ENCODE peak calls at places on chromosomes 3 and 15, in five cellular contexts. O, M, C, X and Q are unnamed samples.

GRCh38 chr15:55587321-55588069 is 650 bp downstream of the PYGO1 start:
- DNase-seq in X (peak; percentile 31), M (peak; percentile 70), O (peak; percentile 51), C (peak; percentile 69), Q (peak; percentile 24)

GRCh38 chr15:98904466-98905048 is 103.0 kb downstream of the PGPEP1L start:
- DNase-seq in O (no peak), X (no peak), C (peak; percentile 59), M (peak; percentile 65), Q (no peak)

GRCh38 chr15:70880781-70881180 is 11.5 kb downstream of the THAP10 start:
- DNase-seq in C (no peak), M (peak; percentile 26), X (no peak), O (no peak), Q (no peak)

GRCh38 chr15:40420071-40420713 is 14.6 kb downstream of the IVD start:
- DNase-seq in O (no peak), M (no peak), C (no peak), X (peak; percentile 68), Q (no peak)

GRCh38 chr3:50486219-50486888 is 17.1 kb downstream of the CACNA2D2 start:
- DNase-seq in M (peak; percentile 36), C (no peak), X (no peak), O (no peak), Q (no peak)

GRCh38 chr15:66570327-66570726 is 4.5 kb upstream of the LCTL start:
- DNase-seq in X (no peak), C (no peak), M (no peak), O (no peak), Q (no peak)

GRCh38 chr15:40155270-40155910 is 5.5 kb upstream of the BUB1B start:
- DNase-seq in X (peak; percentile 81), M (no peak), C (no peak), O (no peak), Q (no peak)

GRCh38 chr15:64807051-64807749 is 18.2 kb downstream of the PIF1 start:
- DNase-seq in O (no peak), C (no peak), X (no peak), M (no peak), Q (no peak)

GRCh38 chr3:51501833-51502561 is 2.2 kb upstream of the DCAF1 start:
- DNase-seq in X (peak; percentile 82), O (peak; percentile 79), C (peak; percentile 84), M (peak; percentile 57), Q (peak; percentile 60)

GRCh38 chr3:197329382-197329781 is 31.0 kb upstream of the DLG1 start:
- DNase-seq in O (no peak), M (no peak), C (no peak), X (no peak), Q (no peak)

GRCh38 chr3:38454884-38455638 is 1.4 kb downstream of the ACVR2B start:
- DNase-seq in X (peak; percentile 87), M (peak; percentile 39), C (peak; percentile 53), O (peak; percentile 77), Q (peak; percentile 10)

GRCh38 chr15:58136731-58137130 is 1.4 kb upstream of the AQP9 start:
- DNase-seq in X (no peak), O (no peak), M (no peak), C (no peak), Q (no peak)

GRCh38 chr15:65533057-65533752 is 2.9 kb downstream of the HACD3 start:
- DNase-seq in X (no peak), C (no peak), O (no peak), M (no peak), Q (no peak)

GRCh38 chr15:77723756-77724155 is 91.0 kb upstream of the LINGO1 start:
- DNase-seq in M (no peak), C (no peak), X (no peak), O (no peak), Q (no peak)

GRCh38 chr3:22121068-22121706 is 370.2 kb upstream of the ZNF385D start:
- DNase-seq in C (no peak), O (no peak), M (no peak), X (no peak), Q (no peak)

GRCh38 chr15:90619468-90619867 is 89.7 kb downstream of the CRTC3 start:
- DNase-seq in C (no peak), X (no peak), M (no peak), O (no peak), Q (no peak)
- H3K27ac ChIP-seq in C (no peak overlapping the region), X (no peak overlapping the region), M (no peak overlapping the region), O (no peak overlapping the region), Q (peak overlapping the region; percentile 53)

GRCh38 chr3:112637700-112638099 is 3.2 kb downstream of the CCDC80 start:
- DNase-seq in X (no peak), M (no peak), C (no peak), O (no peak), Q (no peak)
- H3K4me3 ChIP-seq in X (no peak overlapping the region), M (peak overlapping the region; percentile 77), C (no peak overlapping the region), O (peak overlapping the region; percentile 54), Q (no peak overlapping the region)

GRCh38 chr3:12943124-12944021 is 102.0 kb upstream of the RPL32 start:
- DNase-seq in M (no peak), X (no peak), C (no peak), O (no peak), Q (no peak)
- H3K4me1 ChIP-seq in M (peaks cover 9% of the 10 kb centered on the region), X (peaks cover 26% of the 10 kb centered on the region), C (peaks cover 37% of the 10 kb centered on the region), O (peaks cover 75% of the 10 kb centered on the region), Q (peaks cover 5% of the 10 kb centered on the region)

GRCh38 chr3:126995254-126995770 is 12.4 kb downstream of the PLXNA1 start:
- DNase-seq in O (no peak), M (no peak), C (no peak), X (no peak), Q (no peak)
- H3K27ac ChIP-seq in O (no peak overlapping the region), M (no peak overlapping the region), C (no peak overlapping the region), X (no peak overlapping the region), Q (no peak overlapping the region)

GRCh38 chr15:60477991-60478632 is 830 bp downstream of the ICE2 start:
- DNase-seq in X (no peak), C (peak; percentile 42), M (peak; percentile 62), O (no peak), Q (no peak)

GRCh38 chr15:60478633-60479360 is at the start of gene ICE2:
- DNase-seq in X (peak; percentile 96), O (peak; percentile 97), C (peak; percentile 97), M (peak; percentile 96), Q (peak; percentile 89)

GRCh38 chr15:60476713-60477112 is 2.2 kb downstream of the ICE2 start:
- DNase-seq in M (peak; percentile 82), O (no peak), C (peak; percentile 46), X (no peak), Q (no peak)

GRCh38 chr15:60479361-60479684 is 381 bp upstream of the ICE2 start:
- DNase-seq in C (no peak), X (no peak), M (no peak), O (no peak), Q (no peak)

DNA sequence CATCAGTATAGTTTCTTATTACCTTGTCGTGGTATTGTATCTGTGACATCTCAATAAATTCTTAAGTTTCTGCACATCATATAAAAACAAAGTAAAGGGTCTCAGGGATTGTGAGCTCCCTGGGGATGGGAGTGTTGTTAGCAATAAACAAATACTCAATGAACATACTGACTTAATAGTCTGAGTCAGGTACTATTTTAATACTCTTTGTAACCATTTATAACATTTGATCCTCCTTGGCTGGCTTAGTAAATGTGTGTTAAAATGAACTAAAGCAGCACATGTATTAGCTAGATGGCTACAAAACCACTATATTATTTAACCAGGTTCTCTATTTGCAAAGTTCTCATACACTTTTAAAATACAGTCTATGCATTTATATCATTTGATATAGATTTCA is 1.8 kb downstream of the ICE2 start:
- DNase-seq in O (no peak), C (no peak), X (no peak), M (peak; percentile 12), Q (no peak)
- H3K4me3 ChIP-seq in O (peak overlapping the region; percentile 89), C (peak overlapping the region; percentile 50), X (no peak overlapping the region), M (peak overlapping the region; percentile 72), Q (no peak overlapping the region)

GRCh38 chr15:68788265-68788624 is 32.5 kb downstream of the ANP32A start:
- DNase-seq in X (no peak), C (no peak), M (no peak), O (no peak), Q (no peak)

GRCh38 chr15:68787609-68788264 is 33.0 kb downstream of the ANP32A start:
- DNase-seq in C (no peak), M (no peak), O (no peak), X (no peak), Q (no peak)

GRCh38 chr15:68790910-68791309 is 29.8 kb downstream of the ANP32A start:
- DNase-seq in X (no peak), C (no peak), M (no peak), O (no peak), Q (no peak)

GRCh38 chr15:68789921-68790575 is 30.6 kb downstream of the ANP32A start:
- DNase-seq in X (no peak), C (peak; percentile 58), M (peak; percentile 77), O (no peak), Q (no peak)

DNA sequence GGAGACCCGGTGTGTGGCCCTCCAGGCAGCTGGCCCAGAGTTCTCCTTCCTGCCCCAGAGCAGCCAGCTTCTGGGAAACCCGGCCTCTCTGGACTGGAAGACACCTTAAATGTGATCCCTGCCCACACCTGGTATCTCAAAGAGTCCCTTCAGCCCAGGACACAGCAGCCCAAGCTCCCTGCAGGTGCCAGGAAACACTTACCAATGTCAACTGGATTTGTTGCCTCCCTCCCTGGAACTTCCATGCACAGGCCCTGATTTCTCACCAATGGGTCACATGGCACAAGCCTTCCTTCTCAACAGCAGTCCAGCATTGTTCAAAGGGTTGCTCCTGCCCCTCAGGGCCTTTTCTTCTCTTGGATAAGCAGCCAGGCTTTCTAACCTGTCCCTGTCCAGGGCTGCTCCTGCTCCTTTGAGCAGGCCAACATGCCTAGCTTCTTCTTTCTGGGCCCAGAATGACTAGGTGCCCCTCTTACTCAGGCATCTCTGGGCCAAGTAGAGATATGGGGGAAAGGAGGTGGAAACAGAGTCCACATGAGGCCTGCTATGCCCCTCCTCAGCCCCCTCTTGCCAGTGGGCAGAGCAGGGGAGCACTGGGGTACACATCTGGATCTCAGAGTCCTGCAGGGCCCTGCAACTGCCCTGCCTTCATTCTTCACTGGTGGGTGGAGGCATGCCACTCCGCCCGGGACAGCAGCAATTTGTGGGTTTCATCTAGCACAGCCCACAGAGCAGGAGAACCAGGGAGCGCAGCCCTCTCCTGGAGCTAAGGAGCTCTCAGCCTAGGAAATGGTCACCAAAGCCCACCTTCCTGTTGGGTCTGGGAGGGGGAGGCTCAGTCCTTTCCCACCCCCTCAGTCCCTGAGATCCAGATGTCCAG is 31.4 kb downstream of the ANP32A start:
- DNase-seq in O (no peak), M (no peak), C (no peak), X (no peak), Q (no peak)
- H3K4me1 ChIP-seq in O (peaks cover 53% of the 10 kb centered on the region), M (peaks cover 2% of the 10 kb centered on the region), C (peaks cover 49% of the 10 kb centered on the region), X (peaks cover 72% of the 10 kb centered on the region), Q (peaks cover 39% of the 10 kb centered on the region)